ENCODE peak calls at places on chromosomes 11 and 22, in ten cellular contexts. K is breast epithelium, F is body of pancreas, J is A549, A is adrenal gland, N is heart left ventricle, I is transverse colon, T is Peyer's patch, V is endothelial cell of umbilical vein, P is suprapubic skin. Y is an unnamed sample.

GRCh38 chr11:10694481-10695239 is 1.1 kb upstream of the IRAG1 start:
- DNase-seq in K (no peak), F (no peak), J (no peak), A (no peak), N (no peak), I (no peak), T (no peak), V (no peak), P (no peak), Y (no peak)

GRCh38 chr11:9825315-9825714 is 161.4 kb downstream of the SWAP70 start:
- DNase-seq in K (no peak), F (no peak), J (no peak), A (no peak), N (no peak), I (no peak), T (no peak), V (peak; percentile 35), P (no peak), Y (no peak)

GRCh38 chr11:64284962-64285884 is at the start of gene GPR137:
- DNase-seq in K (peak; percentile 90), F (peak; percentile 89), J (peak; percentile 75), A (peak; percentile 84), N (peak; percentile 90), I (peak; percentile 91), T (peak; percentile 94), V (peak; percentile 79), P (peak; percentile 92), Y (peak; percentile 91)

GRCh38 chr11:69940246-69940610 is 121.0 kb upstream of the FGF3 start:
- DNase-seq in K (no peak), F (no peak), J (no peak), A (no peak), N (no peak), I (no peak), T (peak; percentile 22), V (no peak), P (no peak), Y (no peak)

GRCh38 chr11:199004-199581 is 6.2 kb downstream of the SCGB1C1 start:
- DNase-seq in K (no peak), F (no peak), J (no peak), A (peak; percentile 22), N (peak; percentile 7), I (peak; percentile 6), T (peak; percentile 44), V (no peak), P (peak; percentile 52), Y (peak; percentile 40)

GRCh38 chr11:2791139-2791520 is 91.3 kb upstream of the KCNQ1OT1 start:
- DNase-seq in K (peak; percentile 48), F (peak; percentile 20), J (no peak), A (peak; percentile 20), N (peak; percentile 4), I (peak; percentile 7), T (no peak), V (no peak), P (peak; percentile 52), Y (peak; percentile 45)

GRCh38 chr11:62875698-62876483 is 4.8 kb upstream of the SLC3A2 start:
- DNase-seq in K (no peak), F (no peak), J (no peak), A (no peak), N (no peak), I (no peak), T (no peak), V (no peak), P (no peak), Y (peak; percentile 35)

GRCh38 chr11:210122-210802 is 2.8 kb downstream of the RIC8A start:
- DNase-seq in K (peak; percentile 20), F (no peak), J (peak; percentile 50), A (peak; percentile 17), N (no peak), I (no peak), T (no peak), V (no peak), P (peak; percentile 56), Y (peak; percentile 42)

GRCh38 chr11:94241896-94242295 is 62.5 kb upstream of the IZUMO1R start:
- DNase-seq in K (no peak), F (no peak), J (no peak), A (no peak), N (no peak), I (no peak), T (no peak), V (no peak), P (no peak), Y (no peak)

GRCh38 chr11:119376197-119376847 is 5.2 kb downstream of the USP2 start:
- DNase-seq in K (peak; percentile 78), F (peak; percentile 85), J (no peak), A (no peak), N (peak; percentile 28), I (no peak), T (no peak), V (no peak), P (peak; percentile 64), Y (peak; percentile 41)

GRCh38 chr11:112369916-112370315 is 109.3 kb upstream of the PLET1 start:
- DNase-seq in K (no peak), F (no peak), J (no peak), A (no peak), N (no peak), I (no peak), T (no peak), V (no peak), P (no peak), Y (no peak)

GRCh38 chr11:83818349-83818748 is 532.2 kb upstream of the CCDC90B start:
- DNase-seq in K (no peak), F (no peak), J (peak; percentile 5), A (no peak), N (no peak), I (no peak), T (no peak), V (no peak), P (no peak), Y (no peak)

GRCh38 chr22:42696331-42696967 is 24.2 kb downstream of the A4GALT start:
- DNase-seq in K (no peak), F (no peak), J (no peak), A (no peak), N (no peak), I (no peak), T (no peak), V (no peak), P (no peak), Y (no peak)
- H3K4me1 ChIP-seq in K (no peaks in the 10 kb centered on the region), F (peaks cover 14% of the 10 kb centered on the region), J (peaks cover 16% of the 10 kb centered on the region), A (peaks cover 5% of the 10 kb centered on the region), N (peaks cover 46% of the 10 kb centered on the region), I (peaks cover 30% of the 10 kb centered on the region), T (peaks cover 12% of the 10 kb centered on the region), V (peaks cover 5% of the 10 kb centered on the region), P (peaks cover 58% of the 10 kb centered on the region), Y (no peaks in the 10 kb centered on the region)

DNA sequence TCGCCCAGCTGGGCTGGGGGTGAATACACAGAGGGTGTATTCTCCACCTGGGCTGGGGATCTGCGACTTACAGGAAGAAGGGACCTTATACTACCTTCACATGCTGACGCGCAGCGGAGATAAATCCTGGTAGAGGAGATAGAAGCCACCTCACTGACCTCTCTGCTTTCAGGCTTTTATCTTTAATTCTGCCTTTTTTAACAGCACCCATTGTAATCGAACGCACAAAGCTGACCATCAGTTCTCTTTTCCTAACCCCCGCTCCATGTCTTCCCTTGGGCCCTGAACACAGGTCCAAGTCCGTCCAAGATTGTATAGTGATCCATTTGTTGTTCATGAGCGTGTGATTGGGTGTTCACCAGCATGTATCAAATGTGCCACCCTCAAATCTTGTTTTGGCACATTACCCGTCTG is 664 bp upstream of the LAMTOR1 start:
- DNase-seq in K (no peak), F (no peak), J (no peak), A (no peak), N (no peak), I (no peak), T (no peak), V (no peak), P (no peak), Y (no peak)
- H3K4me3 ChIP-seq in K (peak overlapping the region; percentile 91), F (no peak overlapping the region), J (peak overlapping the region; percentile 15), A (no peak overlapping the region), N (peak overlapping the region; percentile 98), I (no peak overlapping the region), T (peak overlapping the region; percentile 90), V (no peak overlapping the region), P (peak overlapping the region; percentile 79), Y (peak overlapping the region; percentile 99)

DNA sequence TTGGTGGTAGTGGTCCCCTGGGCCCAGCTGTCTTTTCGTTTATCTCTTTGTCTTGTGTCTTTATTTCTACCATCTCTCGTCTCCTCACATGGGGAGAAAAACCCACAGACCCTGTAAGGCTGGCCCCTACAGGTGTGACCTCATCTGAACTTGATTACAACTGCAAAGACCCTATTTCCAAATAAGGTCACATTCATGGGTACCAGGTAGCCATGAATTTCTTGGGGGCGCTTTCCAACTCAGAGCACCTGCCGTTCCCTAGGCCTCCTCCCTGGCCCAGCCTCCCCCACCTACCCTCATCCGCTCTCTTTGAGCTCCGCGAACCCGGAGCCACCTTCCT is 14.0 kb upstream of the RRP7A start:
- DNase-seq in K (no peak), F (no peak), J (no peak), A (no peak), N (no peak), I (no peak), T (no peak), V (no peak), P (no peak), Y (no peak)
- TF ChIP-seq POLR2A in K (no peak), F (no peak), J (no peak), A (no peak), N (no peak), I (no peak), T (no peak), V (no peak), P (no peak), Y (no peak)

GRCh38 chr22:40401532-40401931 is 31.1 kb downstream of the SGSM3 start:
- DNase-seq in K (no peak), F (peak; percentile 63), J (no peak), A (no peak), N (no peak), I (no peak), T (no peak), V (no peak), P (no peak), Y (no peak)

GRCh38 chr22:40397436-40397835 is 27.0 kb downstream of the SGSM3 start:
- DNase-seq in K (no peak), F (no peak), J (no peak), A (no peak), N (no peak), I (no peak), T (no peak), V (peak; percentile 46), P (no peak), Y (no peak)

GRCh38 chr22:40400173-40400572 is 29.8 kb downstream of the SGSM3 start:
- DNase-seq in K (no peak), F (no peak), J (no peak), A (no peak), N (no peak), I (peak; percentile 42), T (no peak), V (no peak), P (no peak), Y (no peak)

GRCh38 chr22:40401981-40402406 is 31.6 kb downstream of the SGSM3 start:
- DNase-seq in K (no peak), F (no peak), J (no peak), A (no peak), N (no peak), I (no peak), T (no peak), V (no peak), P (no peak), Y (no peak)

DNA sequence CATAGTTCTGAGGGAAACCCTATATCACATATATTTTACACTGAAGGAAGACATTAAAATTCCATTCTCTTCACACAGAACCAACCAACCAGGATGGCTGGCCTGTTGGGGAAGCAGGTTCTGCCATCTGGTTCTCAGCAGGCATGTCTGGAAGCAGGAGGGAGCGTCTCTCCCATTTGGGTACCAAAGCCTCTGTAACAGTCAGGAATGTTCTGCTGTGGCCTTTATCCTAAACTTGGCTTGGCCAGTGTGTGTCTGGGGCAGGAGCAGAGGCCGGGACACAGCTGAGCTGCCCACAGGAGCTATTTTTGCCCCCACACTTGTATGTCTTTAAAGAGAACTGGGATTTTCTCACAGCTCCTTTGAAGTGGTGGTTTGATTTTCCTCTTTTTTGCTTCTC is 29.3 kb downstream of the SGSM3 start:
- DNase-seq in K (no peak), F (no peak), J (no peak), A (no peak), N (no peak), I (no peak), T (no peak), V (no peak), P (no peak), Y (no peak)
- H3K4me1 ChIP-seq in K (no peaks in the 10 kb centered on the region), F (peaks cover 26% of the 10 kb centered on the region), J (no peaks in the 10 kb centered on the region), A (no peaks in the 10 kb centered on the region), N (peaks cover 8% of the 10 kb centered on the region), I (peaks cover 54% of the 10 kb centered on the region), T (peaks cover 7% of the 10 kb centered on the region), V (peaks cover 13% of the 10 kb centered on the region), P (peaks cover 17% of the 10 kb centered on the region), Y (no peaks in the 10 kb centered on the region)

Y was measured in right lobe of liver.